ENCODE peak calls at places on chromosomes 7 and 10, in nine cellular contexts. E is HFF-Myc, H is astrocyte, J is cardiac fibroblast, N is dorsolateral prefrontal cortex, T is coronary artery, F is kidney, I is heart left ventricle, D is fibroblast of lung. R is an unnamed sample.

GRCh38 chr10:95655571-95656290 is 780 bp downstream of the ALDH18A1 start:
- DNase-seq in H (peak; percentile 38), N (peak; percentile 29), E (no peak), J (peak; percentile 43), T (no peak), I (no peak), D (peak; percentile 36), F (no peak), R (no peak)

GRCh38 chr10:33216661-33217427 is 117.6 kb downstream of the NRP1 start:
- DNase-seq in H (peak; percentile 46), T (no peak), D (no peak), E (no peak), N (no peak), F (no peak), I (no peak), J (peak; percentile 64), R (no peak)

GRCh38 chr7:21550821-21551531 is 8.1 kb downstream of the DNAH11 start:
- DNase-seq in T (no peak), N (no peak), J (peak; percentile 7), I (no peak), E (no peak), F (no peak), H (no peak), D (no peak), R (no peak)

GRCh38 chr10:69451784-69452251 is 553 bp downstream of the TSPAN15 start:
- DNase-seq in E (no peak), D (no peak), N (no peak), J (no peak), T (no peak), H (no peak), I (no peak), F (peak; percentile 89), R (no peak)

GRCh38 chr10:80279146-80279545 is 10.3 kb downstream of the MAT1A start:
- DNase-seq in J (no peak), E (no peak), D (no peak), N (no peak), I (no peak), F (no peak), T (no peak), H (no peak), R (no peak)

GRCh38 chr7:101547916-101548599 is 81.0 kb downstream of the MYL10 start:
- DNase-seq in N (no peak), D (no peak), J (no peak), H (no peak), F (peak; percentile 56), I (peak; percentile 51), E (no peak), T (no peak), R (no peak)

GRCh38 chr7:137642467-137642866 is 204.3 kb downstream of the DGKI start:
- DNase-seq in J (no peak), E (peak; percentile 79), I (no peak), T (no peak), D (peak; percentile 77), N (no peak), F (no peak), H (peak; percentile 75), R (no peak)

GRCh38 chr10:60130130-60130579 is 223.8 kb upstream of the CCDC6 start:
- DNase-seq in T (no peak), D (no peak), H (no peak), J (no peak), I (no peak), E (no peak), F (no peak), N (no peak), R (no peak)

GRCh38 chr10:11685787-11686218 is 56.4 kb upstream of the ECHDC3 start:
- DNase-seq in I (peak; percentile 82), E (no peak), N (no peak), T (no peak), J (peak; percentile 61), D (peak; percentile 39), H (peak; percentile 77), F (peak; percentile 67), R (peak; percentile 42)

GRCh38 chr10:119217937-119218579 is 10.7 kb downstream of the GRK5 start:
- DNase-seq in E (no peak), J (no peak), T (no peak), I (no peak), H (no peak), D (peak; percentile 85), F (no peak), N (no peak), R (peak; percentile 45)

GRCh38 chr7:27211084-27211446 is 11.2 kb upstream of the HOXA13 start:
- DNase-seq in D (no peak), J (no peak), I (no peak), F (no peak), E (no peak), T (no peak), N (no peak), H (no peak), R (no peak)
- H3K4me3 ChIP-seq in D (no peak overlapping the region), J (no peak overlapping the region), I (no peak overlapping the region), F (no peak overlapping the region), E (no peak overlapping the region), T (no peak overlapping the region), N (no peak overlapping the region), H (no peak overlapping the region), R (no peak overlapping the region)

GRCh38 chr10:72124984-72125383 is 36.6 kb upstream of the SPOCK2 start:
- DNase-seq in E (no peak), T (no peak), I (no peak), D (peak; percentile 60), F (no peak), N (no peak), H (peak; percentile 74), J (peak; percentile 66), R (no peak)

GRCh38 chr10:72127571-72127970 is 39.2 kb upstream of the SPOCK2 start:
- DNase-seq in E (no peak), H (no peak), J (no peak), I (no peak), F (no peak), D (no peak), N (no peak), T (no peak), R (no peak)

GRCh38 chr10:72123616-72124015 is 35.3 kb upstream of the SPOCK2 start:
- DNase-seq in D (no peak), I (no peak), J (peak; percentile 42), T (no peak), F (no peak), E (no peak), N (no peak), H (no peak), R (no peak)

GRCh38 chr10:72126872-72127232 is 38.5 kb upstream of the SPOCK2 start:
- DNase-seq in D (no peak), E (no peak), J (no peak), N (no peak), H (no peak), T (no peak), I (no peak), F (no peak), R (no peak)

DNA sequence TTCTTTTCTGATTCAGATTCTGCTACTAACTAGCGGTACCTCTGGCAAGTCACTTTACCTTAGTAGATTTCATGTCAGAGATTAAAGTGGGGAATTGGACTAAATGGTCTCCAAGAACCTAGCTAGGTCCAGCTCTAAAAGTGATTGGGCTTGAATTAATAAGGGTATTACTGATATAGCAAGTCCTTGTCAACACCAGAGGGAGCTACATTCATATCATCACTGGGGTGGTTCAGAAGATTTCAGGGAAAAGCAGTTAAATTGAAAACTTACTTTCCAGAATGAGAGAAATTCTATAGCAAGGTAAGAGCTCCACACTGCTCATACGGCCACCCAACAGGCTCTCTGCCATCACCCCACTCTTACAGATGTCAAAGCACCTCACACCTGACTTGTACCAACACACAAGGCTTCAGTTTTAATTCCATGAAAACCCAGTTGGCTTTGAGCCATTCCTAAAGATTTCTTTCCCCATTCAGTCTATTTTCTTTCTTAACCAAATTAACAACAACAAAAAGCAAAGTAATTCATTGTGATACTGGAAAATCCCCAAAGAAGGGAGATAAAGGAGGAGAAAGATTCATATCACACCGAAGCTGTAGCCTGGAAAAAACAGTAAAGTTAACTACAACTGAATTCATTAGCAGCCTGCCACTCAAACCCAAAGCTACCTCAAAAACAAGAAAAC is 38.0 kb upstream of the SPOCK2 start:
- DNase-seq in F (no peak), N (no peak), T (no peak), D (peak; percentile 86), I (no peak), H (peak; percentile 36), J (peak; percentile 79), E (peak; percentile 50), R (no peak)
- TF ChIP-seq CTCF in F (peak; percentile 23), N (peak; percentile 50), T (peak; percentile 12), D (peak; percentile 61), I (peak; percentile 25), H (peak; percentile 62), J (peak; percentile 53), E (peak; percentile 49), R (peak; percentile 46)

GRCh38 chr10:125060486-125060850 is 99.9 kb downstream of the CTBP2 start:
- DNase-seq in E (no peak), N (peak; percentile 44), H (peak; percentile 84), J (peak; percentile 41), F (no peak), D (no peak), I (no peak), T (no peak), R (no peak)
- H3K4me3 ChIP-seq in E (no peak overlapping the region), N (peak overlapping the region; percentile 19), H (peak overlapping the region; percentile 17), J (no peak overlapping the region), F (peak overlapping the region; percentile 22), D (no peak overlapping the region), I (no peak overlapping the region), T (peak overlapping the region; percentile 54), R (no peak overlapping the region)

GRCh38 chr7:23520582-23520981 is 11.2 kb downstream of the TRA2A start:
- DNase-seq in H (no peak), I (no peak), D (no peak), F (no peak), N (no peak), J (no peak), T (no peak), E (no peak), R (no peak)
- TF ChIP-seq CTCF in H (no peak), I (no peak), D (peak; percentile 20), F (no peak), N (no peak), J (peak; percentile 6), T (no peak), E (peak; percentile 13), R (no peak)

DNA sequence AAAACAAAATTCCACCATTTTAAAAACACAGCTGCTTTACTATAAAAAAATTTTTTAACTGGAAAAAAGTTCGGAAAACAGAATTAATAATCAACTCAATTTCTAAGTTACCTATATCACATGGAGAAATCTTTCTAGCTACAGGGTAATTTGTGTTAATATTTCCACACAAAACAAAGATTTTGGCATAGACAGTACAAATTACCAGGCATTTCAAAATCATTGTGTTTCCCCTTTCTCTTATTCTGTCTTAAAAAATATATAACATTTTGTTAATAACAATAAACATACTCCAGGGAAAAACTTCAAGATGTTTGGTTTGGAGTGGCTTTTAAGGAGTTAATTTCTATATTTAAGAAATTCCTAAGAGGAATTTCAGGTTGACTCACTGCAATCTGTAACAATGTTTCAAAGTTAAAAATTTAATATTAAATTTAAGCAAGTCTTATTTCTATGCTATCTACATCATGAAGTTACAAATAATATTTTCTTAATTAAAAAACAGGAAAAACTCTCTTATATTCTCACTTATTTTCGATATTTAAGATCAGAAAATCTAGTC is 132.6 kb downstream of the NRBF2 start:
- DNase-seq in J (no peak), F (no peak), E (no peak), T (no peak), D (peak; percentile 16), I (no peak), N (no peak), H (no peak), R (no peak)
- H3K4me3 ChIP-seq in J (peak overlapping the region; percentile 40), F (peak overlapping the region; percentile 95), E (peak overlapping the region; percentile 60), T (peak overlapping the region; percentile 83), D (peak overlapping the region; percentile 64), I (peak overlapping the region; percentile 68), N (peak overlapping the region; percentile 51), H (peak overlapping the region; percentile 82), R (peak overlapping the region; percentile 29)

GRCh38 chr10:74738052-74738451 is 88.3 kb upstream of the KAT6B start:
- DNase-seq in J (peak; percentile 23), I (no peak), T (no peak), E (no peak), F (no peak), N (no peak), H (no peak), D (peak; percentile 27), R (no peak)
- TF ChIP-seq CTCF in J (no peak), I (no peak), T (no peak), E (no peak), F (no peak), N (no peak), H (no peak), D (no peak), R (no peak)